ENCODE peak calls at places on chromosomes 16 and 17, in five cellular contexts. K is IMR-90, D is stomach, N is mucosa of descending colon, X is omental fat pad. Q is an unnamed sample.

GRCh38 chr16:87474017-87474416 is 18.8 kb downstream of the ZCCHC14 start:
- DNase-seq in K (no peak), D (no peak), N (no peak), X (no peak), Q (no peak)

GRCh38 chr17:55453836-55454557 is 32.4 kb upstream of the MMD start:
- DNase-seq in K (no peak), D (no peak), N (no peak), X (no peak), Q (no peak)

GRCh38 chr17:77649717-77650211 is 308.7 kb upstream of the TNRC6C start:
- DNase-seq in K (no peak), D (no peak), N (no peak), X (no peak), Q (peak)

GRCh38 chr17:13337864-13338371 is 263.8 kb downstream of the HS3ST3A1 start:
- DNase-seq in K (peak), D (no peak), N (no peak), X (no peak), Q (no peak)

GRCh38 chr17:68378202-68379149 is 78.8 kb downstream of the WIPI1 start:
- DNase-seq in K (peak), D (peak), N (peak), X (peak), Q (peak)

GRCh38 chr16:85821441-85821901 is 22.0 kb downstream of the COX4I1 start:
- DNase-seq in K (peak), D (peak), N (peak), X (peak), Q (peak)

GRCh38 chr17:50022463-50023130 is 27.6 kb upstream of the DLX3 start:
- DNase-seq in K (peak), D (no peak), N (peak), X (no peak), Q (no peak)

GRCh38 chr16:50455288-50455845 is 86.6 kb upstream of the BRD7 start:
- DNase-seq in K (no peak), D (no peak), N (no peak), X (no peak), Q (no peak)

GRCh38 chr16:10600792-10601443 is 20.5 kb upstream of the EMP2 start:
- DNase-seq in K (peak), D (no peak), N (no peak), X (no peak), Q (peak)

GRCh38 chr17:70905796-70906195 is 736.5 kb downstream of the KCNJ2 start:
- DNase-seq in K (peak), D (no peak), N (no peak), X (no peak), Q (no peak)

GRCh38 chr16:4180511-4180910 is 61.4 kb downstream of the SRL start:
- DNase-seq in K (no peak), D (no peak), N (no peak), X (no peak), Q (no peak)

GRCh38 chr17:32819787-32820186 is 57.1 kb downstream of the MYO1D start:
- DNase-seq in K (no peak), D (no peak), N (no peak), X (no peak), Q (no peak)

GRCh38 chr16:67542464-67542863 is 13.8 kb downstream of the RIPOR1 start:
- DNase-seq in K (peak), D (peak), N (no peak), X (no peak), Q (peak)

GRCh38 chr17:9138161-9138717 is 116.9 kb downstream of the NTN1 start:
- DNase-seq in K (no peak), D (no peak), N (no peak), X (no peak), Q (no peak)

GRCh38 chr17:80871341-80871740 is 120.3 kb upstream of the CHMP6 start:
- DNase-seq in K (no peak), D (no peak), N (peak), X (no peak), Q (no peak)

GRCh38 chr17:58360664-58361063 is 8.7 kb upstream of the SUPT4H1 start:
- DNase-seq in K (no peak), D (peak), N (no peak), X (no peak), Q (no peak)

GRCh38 chr17:8326591-8327583 is 12.8 kb upstream of the ODF4 start:
- DNase-seq in K (no peak), D (peak), N (peak), X (no peak), Q (peak)

GRCh38 chr16:84699147-84699711 is 571 bp upstream of the USP10 start:
- DNase-seq in K (no peak), D (no peak), N (no peak), X (no peak), Q (no peak)

GRCh38 chr17:74512041-74512440 is 19.2 kb downstream of the CD300LB start:
- DNase-seq in K (no peak), D (no peak), N (no peak), X (no peak), Q (no peak)

GRCh38 chr16:3646348-3646920 is 8.1 kb upstream of the DNASE1 start:
- DNase-seq in K (peak), D (peak), N (peak), X (no peak), Q (peak)

GRCh38 chr16:66569131-66569530 is 2.9 kb downstream of the CMTM1 start:
- DNase-seq in K (peak), D (no peak), N (no peak), X (no peak), Q (no peak)

GRCh38 chr16:15874745-15875314 is 13.6 kb downstream of the CEP20 start:
- DNase-seq in K (peak), D (peak), N (no peak), X (no peak), Q (no peak)

GRCh38 chr17:33684714-33685113 is 391.6 kb upstream of the ASIC2 start:
- DNase-seq in K (no peak), D (no peak), N (no peak), X (no peak), Q (no peak)

GRCh38 chr17:2055494-2056220 is 754 bp downstream of the HIC1 start:
- DNase-seq in K (peak), D (no peak), N (peak), X (no peak), Q (no peak)

GRCh38 chr17:81097943-81098308 is 63.0 kb downstream of the BAIAP2 start:
- DNase-seq in K (peak), D (no peak), N (no peak), X (no peak), Q (peak)

GRCh38 chr16:30458561-30459394 is 13.1 kb upstream of the SEPHS2 start:
- DNase-seq in K (no peak), D (peak), N (peak), X (no peak), Q (peak)

GRCh38 chr16:76970087-76970744 is 220.8 kb upstream of the MON1B start:
- DNase-seq in K (no peak), D (no peak), N (no peak), X (no peak), Q (no peak)

GRCh38 chr17:38598536-38598935 is 7.2 kb downstream of the SRCIN1 start:
- DNase-seq in K (peak), D (peak), N (no peak), X (no peak), Q (no peak)

GRCh38 chr17:49703557-49704277 is 4.0 kb downstream of the SLC35B1 start:
- DNase-seq in K (peak), D (no peak), N (no peak), X (no peak), Q (no peak)

GRCh38 chr17:46942441-46943217 is 19.7 kb downstream of the GOSR2 start:
- DNase-seq in K (peak), D (peak), N (no peak), X (peak), Q (peak)

GRCh38 chr16:50568187-50568830 is 20.1 kb downstream of the NKD1 start:
- DNase-seq in K (no peak), D (no peak), N (no peak), X (no peak), Q (peak)

GRCh38 chr16:19745286-19746018 is 27.4 kb downstream of the IQCK start:
- DNase-seq in K (peak), D (no peak), N (no peak), X (no peak), Q (no peak)

GRCh38 chr17:69473801-69474170 is 59.3 kb downstream of the MAP2K6 start:
- DNase-seq in K (peak), D (no peak), N (no peak), X (no peak), Q (no peak)

GRCh38 chr17:11446316-11446715 is 152.0 kb upstream of the DNAH9 start:
- DNase-seq in K (no peak), D (no peak), N (no peak), X (no peak), Q (no peak)
- TF ChIP-seq CTCF in K (no peak), D (no peak), N (no peak), X (no peak), Q (no peak)

GRCh38 chr16:72467157-72467759 is 295.3 kb upstream of the PMFBP1 start:
- DNase-seq in K (peak), D (no peak), N (no peak), X (no peak), Q (no peak)
- TF ChIP-seq CTCF in K (peak), D (peak), N (no peak), X (no peak), Q (peak)

GRCh38 chr17:36608794-36609497 is 7.6 kb downstream of the MRM1 start:
- DNase-seq in K (peak), D (no peak), N (peak), X (no peak), Q (no peak)
- TF ChIP-seq CTCF in K (peak), D (no peak), N (no peak), X (no peak), Q (no peak)

GRCh38 chr17:48258317-48258716 is 150.8 kb downstream of the SNX11 start:
- DNase-seq in K (no peak), D (no peak), N (no peak), X (no peak), Q (no peak)

GRCh38 chr17:48261297-48261880 is 153.8 kb downstream of the SNX11 start:
- DNase-seq in K (peak), D (no peak), N (no peak), X (no peak), Q (no peak)

GRCh38 chr17:48259710-48260291 is 152.2 kb downstream of the SNX11 start:
- DNase-seq in K (peak), D (no peak), N (no peak), X (no peak), Q (no peak)

DNA sequence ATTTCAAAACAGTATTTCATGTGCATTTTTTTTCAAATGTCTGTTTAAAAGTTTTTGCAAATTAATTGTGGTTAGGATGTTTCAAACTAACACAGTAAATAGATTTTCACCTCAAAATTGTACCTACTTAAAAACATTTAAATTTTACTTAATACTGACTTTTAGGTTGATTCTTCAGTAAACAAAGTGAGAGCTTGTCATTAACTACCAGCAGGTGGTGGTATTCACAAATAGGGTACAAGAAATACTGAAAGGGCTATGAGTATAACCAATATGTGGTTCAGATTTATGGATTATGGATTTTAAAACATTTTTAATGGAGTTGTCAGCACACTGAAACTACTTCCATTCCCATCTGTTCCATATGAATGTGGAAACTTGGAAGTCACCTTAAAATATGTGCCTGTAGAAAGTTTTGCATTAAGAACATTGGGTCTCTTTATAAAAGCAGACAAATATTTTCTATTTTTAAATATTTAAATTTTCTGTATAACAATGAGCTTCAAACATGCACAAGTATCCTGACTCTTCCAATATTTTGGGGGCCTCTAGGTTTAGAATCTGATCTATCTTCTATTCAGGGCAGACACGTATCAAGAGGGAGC is 155.5 kb downstream of the SNX11 start:
- DNase-seq in K (peak), D (no peak), N (no peak), X (no peak), Q (no peak)
- TF ChIP-seq CTCF in K (peak), D (no peak), N (no peak), X (no peak), Q (peak)

GRCh38 chr16:70553175-70553574 is 29.6 kb downstream of the SF3B3 start:
- DNase-seq in K (peak), D (no peak), N (no peak), X (no peak), Q (no peak)
- TF ChIP-seq CTCF in K (no peak), D (no peak), N (no peak), X (no peak), Q (no peak)

DNA sequence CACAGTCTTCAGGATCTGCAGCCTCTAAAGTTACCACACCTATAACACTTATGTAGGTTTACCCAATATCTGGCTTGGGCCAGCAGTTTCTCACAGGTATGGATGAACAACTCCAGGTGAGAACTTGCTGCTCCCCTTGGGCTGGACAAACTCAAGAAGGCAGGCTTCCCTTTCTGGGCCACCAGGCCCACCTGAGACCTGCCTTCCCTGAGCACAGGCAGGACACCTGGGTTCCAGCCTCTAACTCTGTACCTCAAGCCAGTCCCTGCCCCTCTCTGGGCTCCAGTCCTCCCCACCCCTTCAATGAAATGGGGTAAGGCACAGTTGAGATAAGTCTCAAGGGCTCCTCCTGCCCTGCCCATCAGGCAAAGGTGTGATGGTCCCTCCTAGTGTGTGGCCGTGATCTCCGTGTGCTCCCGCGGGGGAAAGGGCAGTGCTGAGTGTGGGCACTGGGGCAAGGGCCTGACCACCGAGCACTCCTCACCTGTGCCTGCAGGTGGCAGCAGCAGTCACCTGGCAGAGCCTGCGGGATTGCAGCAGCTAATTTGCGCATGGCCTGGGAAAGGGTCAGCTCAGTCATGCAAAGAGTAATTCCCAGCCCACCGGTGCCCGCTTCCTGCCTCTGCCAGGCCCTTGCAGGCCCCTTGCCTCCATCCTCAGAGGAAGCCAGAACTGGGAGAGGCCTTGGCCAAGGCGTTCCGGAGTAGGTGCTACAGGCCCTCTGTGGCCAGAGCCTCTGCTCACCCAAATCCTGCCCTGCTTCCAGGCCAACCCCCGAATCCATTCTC is 28.2 kb upstream of the ADGRG1 start:
- DNase-seq in K (peak), D (peak), N (peak), X (no peak), Q (peak)
- TF ChIP-seq CTCF in K (peak), D (peak), N (peak), X (no peak), Q (peak)

Q was measured in upper lobe of right lung.